ENCODE peak calls at places on chromosome 7, in four cellular contexts. One of them, this sample, is unnamed.

GRCh38 chr7:37342665-37343471 is 105.8 kb downstream of the ELMO1 start:
- DNase-seq in G401: no peak
- DNase-seq in activated effector memory CD4-positive, alpha-beta T cell treated with Interleukin-2 at 50 U/mL for 16 hours: peak
- DNase-seq in GM12878: peak
- DNase-seq in this sample: peak

GRCh38 chr7:28595081-28595480 is 182.8 kb downstream of the CREB5 start:
- DNase-seq in G401: no peak
- DNase-seq in activated effector memory CD4-positive, alpha-beta T cell treated with Interleukin-2 at 50 U/mL for 16 hours: no peak
- DNase-seq in GM12878: no peak
- DNase-seq in this sample: no peak

GRCh38 chr7:155362380-155363145 is 64.9 kb downstream of the INSIG1 start:
- DNase-seq in G401: no peak
- DNase-seq in activated effector memory CD4-positive, alpha-beta T cell treated with Interleukin-2 at 50 U/mL for 16 hours: no peak
- DNase-seq in GM12878: no peak
- DNase-seq in this sample: no peak

GRCh38 chr7:51292596-51292995 is 24.0 kb downstream of the COBL start:
- DNase-seq in G401: no peak
- DNase-seq in activated effector memory CD4-positive, alpha-beta T cell treated with Interleukin-2 at 50 U/mL for 16 hours: no peak
- DNase-seq in GM12878: no peak
- DNase-seq in this sample: no peak

GRCh38 chr7:44969701-44970494 is 8.9 kb downstream of the MYO1G start:
- DNase-seq in G401: no peak
- DNase-seq in activated effector memory CD4-positive, alpha-beta T cell treated with Interleukin-2 at 50 U/mL for 16 hours: no peak
- DNase-seq in GM12878: no peak
- DNase-seq in this sample: no peak

GRCh38 chr7:2099036-2099957 is 133.4 kb downstream of the MAD1L1 start:
- DNase-seq in G401: no peak
- DNase-seq in activated effector memory CD4-positive, alpha-beta T cell treated with Interleukin-2 at 50 U/mL for 16 hours: no peak
- DNase-seq in GM12878: no peak
- DNase-seq in this sample: peak

GRCh38 chr7:110591341-110591740 is 499.6 kb upstream of the LRRN3 start:
- DNase-seq in G401: no peak
- DNase-seq in activated effector memory CD4-positive, alpha-beta T cell treated with Interleukin-2 at 50 U/mL for 16 hours: no peak
- DNase-seq in GM12878: no peak
- DNase-seq in this sample: no peak

GRCh38 chr7:620052-620451 is 100.4 kb upstream of the PDGFA start:
- DNase-seq in G401: no peak
- DNase-seq in activated effector memory CD4-positive, alpha-beta T cell treated with Interleukin-2 at 50 U/mL for 16 hours: no peak
- DNase-seq in GM12878: no peak
- DNase-seq in this sample: no peak

GRCh38 chr7:28855538-28856217 is 102.5 kb downstream of the TRIL start:
- DNase-seq in G401: no peak
- DNase-seq in activated effector memory CD4-positive, alpha-beta T cell treated with Interleukin-2 at 50 U/mL for 16 hours: no peak
- DNase-seq in GM12878: no peak
- DNase-seq in this sample: no peak